ENCODE peak calls at places on chromosomes 3 and 15, in six cellular contexts. G is NCI-H1694; Z is activated CD4-positive, alpha-beta T cell treated with anti-CD3 and anti-CD28 coated beads for 24 hours; L is sigmoid colon; J is activated naive CD4-positive, alpha-beta T cell; Q is SHP77. N is an unnamed sample.

GRCh38 chr15:85009435-85009834 is 27.8 kb downstream of the PDE8A start:
- DNase-seq in G (no peak), Q (no peak), Z (no peak), L (no peak), J (no peak), N (no peak)

GRCh38 chr3:45347329-45348000 is 40.9 kb upstream of the LARS2 start:
- DNase-seq in Z (no peak), Q (no peak), J (no peak), G (no peak), L (no peak), N (no peak)

GRCh38 chr3:73490453-73491311 is 134.1 kb downstream of the PDZRN3 start:
- DNase-seq in J (no peak), G (no peak), Q (no peak), Z (no peak), L (no peak), N (no peak)

GRCh38 chr3:147572970-147573340 is 163.8 kb downstream of the ZIC1 start:
- DNase-seq in Q (no peak), J (no peak), Z (no peak), L (no peak), G (no peak), N (no peak)

GRCh38 chr3:188491276-188491687 is 337.3 kb downstream of the LPP start:
- DNase-seq in G (no peak), Z (no peak), J (no peak), L (no peak), Q (no peak), N (no peak)

GRCh38 chr15:95698230-95698629 is 632.3 kb upstream of the NR2F2 start:
- DNase-seq in Q (no peak), G (no peak), L (no peak), J (no peak), Z (no peak), N (no peak)

GRCh38 chr15:81280696-81281095 is 43.2 kb downstream of the STARD5 start:
- DNase-seq in L (no peak), G (no peak), Z (no peak), Q (no peak), J (no peak), N (no peak)

GRCh38 chr3:179558742-179559364 is 3.9 kb upstream of the ACTL6A start:
- DNase-seq in L (peak; percentile 80), J (no peak), Z (peak; percentile 10), Q (peak; percentile 65), G (peak; percentile 74), N (peak; percentile 76)

GRCh38 chr3:67401911-67402310 is 252.5 kb downstream of the SUCLG2 start:
- DNase-seq in J (no peak), Z (no peak), Q (no peak), L (no peak), G (no peak), N (peak; percentile 52)

GRCh38 chr15:29465816-29466215 is 196.2 kb upstream of the NSMCE3 start:
- DNase-seq in Z (no peak), G (no peak), J (no peak), L (no peak), Q (no peak), N (no peak)

GRCh38 chr15:89197503-89197971 is 23.8 kb downstream of the RLBP1 start:
- DNase-seq in L (peak; percentile 76), G (no peak), Z (no peak), Q (no peak), J (no peak), N (no peak)

GRCh38 chr3:143283432-143284128 is 164.0 kb downstream of the CHST2 start:
- DNase-seq in Q (no peak), G (no peak), Z (no peak), J (no peak), L (no peak), N (no peak)

GRCh38 chr3:28940530-28940929 is 340.3 kb upstream of the RBMS3 start:
- DNase-seq in J (no peak), Z (no peak), L (no peak), G (no peak), Q (no peak), N (no peak)

GRCh38 chr15:42591238-42591936 is 16.0 kb downstream of the STARD9 start:
- DNase-seq in L (no peak), Q (peak; percentile 18), G (no peak), Z (no peak), J (no peak), N (no peak)

GRCh38 chr3:151501171-151501790 is 40.4 kb upstream of the IGSF10 start:
- DNase-seq in G (no peak), L (no peak), Q (no peak), J (no peak), Z (no peak), N (no peak)

GRCh38 chr15:52256930-52257733 is 38.5 kb downstream of the MYO5C start:
- DNase-seq in Q (no peak), Z (no peak), J (no peak), G (no peak), L (no peak), N (no peak)

GRCh38 chr15:90530250-90531051 is 728 bp downstream of the CRTC3 start:
- DNase-seq in Q (peak; percentile 49), G (no peak), L (peak; percentile 70), Z (peak; percentile 17), J (peak; percentile 38), N (no peak)

GRCh38 chr3:69122398-69122797 is at the start of gene LMOD3:
- DNase-seq in G (no peak), Z (no peak), Q (peak; percentile 7), L (no peak), J (no peak), N (no peak)

GRCh38 chr3:81744366-81744765 is 17.1 kb downstream of the GBE1 start:
- DNase-seq in Q (no peak), Z (no peak), G (no peak), J (no peak), L (no peak), N (peak; percentile 49)

GRCh38 chr15:99435761-99436346 is 129.9 kb upstream of the MEF2A start:
- DNase-seq in L (peak; percentile 56), J (no peak), Z (no peak), G (no peak), Q (no peak), N (no peak)